ENCODE peak calls at places on chromosomes 3 and 15, in eight cellular contexts. U is IMR-90, F is fibroblast of lung, P is uterus, H is stomach, X is cardiac muscle cell, G is endothelial cell of umbilical vein, Z is ovary. M is an unnamed sample. For H3K4me1, the result is how much of the 10 kb centered on the place peaks cover.

GRCh38 chr15:22893081-22893480 is 54.6 kb downstream of the NIPA2 start:
- DNase-seq in U (no peak), F (no peak), P (no peak), H (no peak), X (no peak), G (no peak), Z (no peak), M (no peak)

GRCh38 chr3:13338231-13338630 is 81.9 kb downstream of the NUP210 start:
- DNase-seq in U (peak), F (peak), P (no peak), H (no peak), X (no peak), G (no peak), Z (no peak), M (no peak)

GRCh38 chr15:24919446-24919845 is 35.3 kb upstream of the SNRPN start:
- DNase-seq in U (no peak), F (no peak), P (no peak), H (no peak), X (no peak), G (no peak), Z (no peak), M (no peak)

GRCh38 chr15:63028442-63029110 is 14.0 kb upstream of the TPM1 start:
- DNase-seq in U (no peak), F (no peak), P (no peak), H (no peak), X (no peak), G (no peak), Z (no peak), M (no peak)

GRCh38 chr3:16148783-16149182 is 25.7 kb upstream of the GALNT15 start:
- DNase-seq in U (peak), F (peak), P (peak), H (peak), X (peak), G (peak), Z (peak), M (no peak)

GRCh38 chr3:141401584-141402475 is 33.5 kb downstream of the ZBTB38 start:
- DNase-seq in U (no peak), F (peak), P (peak), H (peak), X (peak), G (no peak), Z (peak), M (peak)

GRCh38 chr15:36658321-36658720 is 78.9 kb downstream of the CDIN1 start:
- DNase-seq in U (peak), F (peak), P (no peak), H (no peak), X (peak), G (no peak), Z (no peak), M (no peak)

GRCh38 chr3:9296241-9296640 is 46.8 kb upstream of the SRGAP3 start:
- DNase-seq in U (no peak), F (no peak), P (no peak), H (no peak), X (no peak), G (no peak), Z (no peak), M (no peak)

GRCh38 chr3:10910367-10910766 is 82.2 kb upstream of the SLC6A1 start:
- DNase-seq in U (no peak), F (no peak), P (no peak), H (no peak), X (no peak), G (no peak), Z (no peak), M (no peak)

GRCh38 chr15:73752817-73753214 is 335 bp downstream of the INSYN1 start:
- DNase-seq in U (no peak), F (peak), P (no peak), H (no peak), X (peak), G (no peak), Z (peak), M (no peak)

GRCh38 chr3:124101643-124102042 is 109.7 kb upstream of the ROPN1 start:
- DNase-seq in U (no peak), F (no peak), P (no peak), H (no peak), X (no peak), G (no peak), Z (no peak), M (no peak)

GRCh38 chr3:191393146-191393545 is 62.8 kb upstream of the UTS2B start:
- DNase-seq in U (peak), F (no peak), P (no peak), H (no peak), X (peak), G (no peak), Z (no peak), M (no peak)

GRCh38 chr3:30221622-30222021 is 384.8 kb upstream of the TGFBR2 start:
- DNase-seq in U (peak), F (peak), P (no peak), H (no peak), X (peak), G (no peak), Z (no peak), M (no peak)

GRCh38 chr3:153028336-153028735 is 133.7 kb upstream of the RAP2B start:
- DNase-seq in U (peak), F (peak), P (no peak), H (no peak), X (peak), G (peak), Z (no peak), M (no peak)

GRCh38 chr15:45821390-45821789 is 186.6 kb downstream of the SQOR start:
- DNase-seq in U (no peak), F (no peak), P (no peak), H (no peak), X (no peak), G (no peak), Z (no peak), M (no peak)

GRCh38 chr3:48614044-48614443 is 4.6 kb upstream of the UQCRC1 start:
- DNase-seq in U (peak), F (peak), P (no peak), H (no peak), X (peak), G (peak), Z (no peak), M (no peak)

GRCh38 chr15:41919201-41919820 is 25.5 kb upstream of the SPTBN5 start:
- DNase-seq in U (no peak), F (no peak), P (no peak), H (no peak), X (no peak), G (no peak), Z (no peak), M (no peak)

GRCh38 chr15:93057618-93058017 is 31.4 kb downstream of the RGMA start:
- DNase-seq in U (no peak), F (no peak), P (no peak), H (no peak), X (no peak), G (no peak), Z (no peak), M (no peak)

GRCh38 chr15:65470866-65471265 is 46.6 kb downstream of the DPP8 start:
- DNase-seq in U (peak), F (no peak), P (no peak), H (no peak), X (no peak), G (no peak), Z (no peak), M (no peak)

GRCh38 chr3:11300970-11301369 is 28.8 kb downstream of the ATG7 start:
- DNase-seq in U (peak), F (peak), P (no peak), H (no peak), X (no peak), G (no peak), Z (no peak), M (no peak)

GRCh38 chr3:170907519-170908234 is 760 bp downstream of the EIF5A2 start:
- DNase-seq in U (peak), F (peak), P (no peak), H (no peak), X (peak), G (peak), Z (no peak), M (no peak)

GRCh38 chr15:73928241-73928579 is 1.9 kb downstream of the LOXL1 start:
- DNase-seq in U (no peak), F (no peak), P (no peak), H (no peak), X (no peak), G (no peak), Z (no peak), M (no peak)

GRCh38 chr3:43153189-43154083 is 47.6 kb upstream of the POMGNT2 start:
- DNase-seq in U (peak), F (peak), P (peak), H (no peak), X (peak), G (no peak), Z (peak), M (no peak)

GRCh38 chr15:45637552-45638033 is 2.8 kb downstream of the SQOR start:
- DNase-seq in U (peak), F (peak), P (peak), H (peak), X (peak), G (peak), Z (peak), M (peak)

GRCh38 chr3:45582407-45582806 is 12.1 kb upstream of the LIMD1 start:
- DNase-seq in U (peak), F (peak), P (no peak), H (no peak), X (peak), G (no peak), Z (no peak), M (no peak)

GRCh38 chr3:44509393-44509921 is 32.0 kb upstream of the ZNF445 start:
- DNase-seq in U (no peak), F (no peak), P (no peak), H (no peak), X (peak), G (no peak), Z (no peak), M (no peak)

GRCh38 chr15:76293361-76293760 is 17.9 kb downstream of the ETFA start:
- DNase-seq in U (peak), F (peak), P (no peak), H (no peak), X (no peak), G (peak), Z (no peak), M (no peak)

GRCh38 chr3:116188231-116188785 is 257.0 kb downstream of the LSAMP start:
- DNase-seq in U (peak), F (peak), P (no peak), H (no peak), X (no peak), G (no peak), Z (no peak), M (no peak)

GRCh38 chr3:113751145-113751544 is 4.3 kb downstream of the ATP6V1A start:
- DNase-seq in U (no peak), F (no peak), P (no peak), H (no peak), X (no peak), G (no peak), Z (no peak), M (no peak)

GRCh38 chr3:156449712-156450574 is 105.0 kb downstream of the SSR3 start:
- DNase-seq in U (peak), F (no peak), P (no peak), H (no peak), X (peak), G (peak), Z (no peak), M (no peak)

GRCh38 chr3:130894873-130895330 is 1.0 kb downstream of the ATP2C1 start:
- DNase-seq in U (peak), F (peak), P (no peak), H (no peak), X (peak), G (peak), Z (no peak), M (no peak)

GRCh38 chr3:58005662-58006061 is 2.6 kb upstream of the FLNB start:
- DNase-seq in U (peak), F (peak), P (no peak), H (no peak), X (peak), G (peak), Z (no peak), M (no peak)

GRCh38 chr3:194880940-194881925 is 195.6 kb downstream of the FAM43A start:
- DNase-seq in U (no peak), F (no peak), P (no peak), H (peak), X (no peak), G (peak), Z (no peak), M (no peak)

GRCh38 chr3:19399356-19399755 is 251.0 kb downstream of the KCNH8 start:
- DNase-seq in U (no peak), F (peak), P (no peak), H (no peak), X (no peak), G (no peak), Z (no peak), M (no peak)

GRCh38 chr3:172094621-172095557 is 55.5 kb downstream of the FNDC3B start:
- DNase-seq in U (peak), F (peak), P (no peak), H (no peak), X (peak), G (peak), Z (no peak), M (no peak)

GRCh38 chr3:51709004-51709420 is 2.1 kb downstream of the GRM2 start:
- DNase-seq in U (no peak), F (no peak), P (peak), H (no peak), X (no peak), G (no peak), Z (peak), M (no peak)

GRCh38 chr3:145739926-145740325 is 421.1 kb downstream of the PLOD2 start:
- DNase-seq in U (peak), F (peak), P (no peak), H (no peak), X (no peak), G (no peak), Z (no peak), M (no peak)

GRCh38 chr15:28934645-28935044 is 48.9 kb downstream of the APBA2 start:
- DNase-seq in U (no peak), F (no peak), P (no peak), H (no peak), X (no peak), G (no peak), Z (no peak), M (no peak)

GRCh38 chr3:46984591-46985459 is 5.4 kb downstream of the NBEAL2 start:
- DNase-seq in U (no peak), F (no peak), P (no peak), H (no peak), X (no peak), G (no peak), Z (no peak), M (no peak)

GRCh38 chr15:99556010-99556409 is 9.8 kb upstream of the MEF2A start:
- DNase-seq in U (no peak), F (no peak), P (no peak), H (no peak), X (no peak), G (no peak), Z (no peak), M (no peak)

GRCh38 chr3:196609815-196610515 is 29.5 kb upstream of the NRROS start:
- DNase-seq in U (no peak), F (no peak), P (no peak), H (no peak), X (no peak), G (no peak), Z (no peak), M (peak)

GRCh38 chr3:196617256-196617655 is 22.2 kb upstream of the NRROS start:
- DNase-seq in U (no peak), F (no peak), P (no peak), H (no peak), X (no peak), G (no peak), Z (no peak), M (no peak)

GRCh38 chr3:196608693-196609092 is 30.8 kb upstream of the NRROS start:
- DNase-seq in U (no peak), F (no peak), P (no peak), H (no peak), X (no peak), G (no peak), Z (no peak), M (no peak)

GRCh38 chr3:196609343-196609775 is 30.1 kb upstream of the NRROS start:
- DNase-seq in U (peak), F (peak), P (peak), H (peak), X (peak), G (peak), Z (peak), M (peak)

GRCh38 chr3:196611761-196612483 is 27.6 kb upstream of the NRROS start:
- DNase-seq in U (no peak), F (no peak), P (no peak), H (no peak), X (peak), G (peak), Z (no peak), M (no peak)
- H3K4me1 ChIP-seq in U (under half), F (under half), P (under half), H (under half), X (under half), G (under half), Z (under half), M (under half)

GRCh38 chr3:65245133-65246076 is 557.6 kb upstream of the ADAMTS9 start:
- DNase-seq in U (peak), F (peak), P (no peak), H (no peak), X (peak), G (peak), Z (no peak), M (no peak)
- H3K4me3 ChIP-seq in U (no peak), F (no peak), P (no peak), H (no peak), X (no peak), G (no peak), Z (no peak), M (no peak)

GRCh38 chr3:35666893-35667292 is 27.6 kb downstream of the ARPP21 start:
- DNase-seq in U (no peak), F (peak), P (no peak), H (no peak), X (no peak), G (peak), Z (no peak), M (no peak)
- H3K4me1 ChIP-seq in U (under half), F (under half), P (under half), H (under half), X (under half), G (under half), Z (under half), M (under half)

DNA sequence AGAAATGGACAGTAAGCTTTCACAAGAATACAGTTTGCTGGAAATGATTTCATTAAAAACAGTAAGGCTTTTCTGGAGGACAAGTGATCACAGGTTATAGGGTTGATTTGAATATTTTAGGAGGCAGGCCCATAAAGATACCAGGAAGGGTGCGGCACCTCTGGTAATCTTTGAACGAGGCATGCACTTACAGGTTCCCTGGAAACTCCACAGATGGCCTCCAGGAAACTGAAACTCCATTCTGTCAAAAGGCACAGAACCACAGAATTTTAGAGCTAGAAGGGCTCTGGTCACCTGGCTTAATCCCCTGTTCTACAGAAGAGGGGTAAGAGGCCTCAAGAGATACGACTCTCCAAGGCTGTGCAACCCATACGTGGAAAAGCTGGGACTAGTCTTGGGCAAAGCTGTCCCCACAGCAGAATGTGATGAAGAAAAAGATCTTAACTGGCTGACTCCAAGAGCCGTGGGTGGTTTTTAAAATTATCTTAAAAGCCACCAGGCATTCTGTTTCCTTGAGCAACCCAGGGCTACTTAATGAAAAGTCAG is 1.2 kb downstream of the STARD5 start:
- DNase-seq in U (no peak), F (no peak), P (no peak), H (no peak), X (no peak), G (no peak), Z (no peak), M (no peak)
- H3K4me3 ChIP-seq in U (peak), F (peak), P (peak), H (peak), X (no peak), G (no peak), Z (peak), M (no peak)

DNA sequence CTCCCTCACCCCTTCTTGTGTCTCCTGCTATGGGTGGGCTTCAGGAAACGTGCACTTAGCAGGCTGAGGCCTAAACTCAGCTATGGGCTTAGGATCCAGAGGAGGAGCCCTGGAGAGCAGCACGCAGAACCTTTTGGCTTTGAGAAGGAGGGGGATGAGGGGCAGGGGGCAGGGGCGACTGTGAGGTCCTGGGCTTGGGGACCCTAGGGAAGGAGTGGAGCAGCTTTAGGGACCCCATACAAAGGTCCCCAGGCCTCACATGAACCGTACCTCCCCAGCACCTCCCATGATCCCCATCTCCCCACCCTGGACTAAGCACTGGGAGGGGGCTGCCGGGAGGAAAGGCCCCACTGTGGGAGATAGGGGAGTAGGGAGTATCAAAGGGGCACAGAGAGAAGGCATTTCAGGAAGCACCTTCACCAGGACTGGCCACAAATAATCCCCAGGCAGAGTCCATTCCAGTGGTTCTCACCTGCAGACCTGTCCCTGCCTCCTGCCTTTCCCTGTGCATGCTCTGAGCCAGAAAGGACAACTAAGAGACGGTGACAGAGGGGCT is 62.0 kb upstream of the KLF13 start:
- DNase-seq in U (no peak), F (no peak), P (no peak), H (peak), X (no peak), G (no peak), Z (no peak), M (no peak)
- H3K4me1 ChIP-seq in U (under half), F (under half), P (under half), H (under half), X (under half), G (under half), Z (under half), M (half or more)

GRCh38 chr3:37955918-37956317 is 34.7 kb upstream of the VILL start:
- DNase-seq in U (no peak), F (no peak), P (no peak), H (no peak), X (no peak), G (peak), Z (no peak), M (no peak)

GRCh38 chr3:37957185-37957936 is 33.2 kb upstream of the VILL start:
- DNase-seq in U (no peak), F (no peak), P (no peak), H (no peak), X (no peak), G (peak), Z (no peak), M (peak)

GRCh38 chr3:37953995-37954394 is 36.6 kb upstream of the VILL start:
- DNase-seq in U (no peak), F (no peak), P (no peak), H (no peak), X (no peak), G (peak), Z (no peak), M (no peak)

GRCh38 chr3:37953226-37953625 is 37.4 kb upstream of the VILL start:
- DNase-seq in U (no peak), F (no peak), P (no peak), H (no peak), X (no peak), G (peak), Z (no peak), M (no peak)

GRCh38 chr3:37956353-37957184 is 34.0 kb upstream of the VILL start:
- DNase-seq in U (no peak), F (no peak), P (no peak), H (no peak), X (no peak), G (peak), Z (no peak), M (no peak)
- H3K4me3 ChIP-seq in U (no peak), F (no peak), P (no peak), H (no peak), X (no peak), G (no peak), Z (no peak), M (no peak)

DNA sequence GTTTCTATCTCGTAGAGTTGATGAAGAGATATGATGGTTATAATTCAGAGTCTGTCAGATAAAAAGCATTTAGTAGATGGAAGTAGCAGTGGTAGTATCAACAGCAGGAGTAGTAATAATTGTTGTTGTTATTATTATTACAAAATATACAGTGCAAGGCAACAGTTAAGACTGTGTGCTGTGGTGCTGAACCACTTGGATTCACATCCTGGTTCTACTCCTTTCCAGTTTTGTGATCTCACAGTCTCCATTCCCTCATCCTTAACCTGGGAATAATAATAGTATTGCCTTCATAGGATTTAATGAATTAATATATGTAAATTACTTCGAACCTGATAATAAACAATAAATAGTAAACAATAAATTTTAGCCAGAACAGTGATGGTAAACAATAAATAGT is 37.1 kb upstream of the TSC22D2 start:
- DNase-seq in U (no peak), F (peak), P (no peak), H (no peak), X (no peak), G (peak), Z (no peak), M (no peak)
- H3K4me1 ChIP-seq in U (under half), F (under half), P (under half), H (under half), X (under half), G (under half), Z (under half), M (under half)

M was measured in CD4-positive, alpha-beta memory T cell.